ENCODE peak calls at places on chromosomes 12 and 14, in five cellular contexts. V is GM12865; Y is HAP-1; R is fibroblast of mammary gland; H is stimulated activated CD4-positive, alpha-beta T cell treated with anti-CD3 and anti-CD28 coated beads, TNF-alpha, amount 100 ng/mL, for 4 hours. I is an unnamed sample.

GRCh38 chr14:22541721-22542120 is 47.3 kb downstream of the DAD1 start:
- DNase-seq in V (no peak), Y (no peak), R (no peak), H (no peak), I (no peak)

GRCh38 chr14:67643671-67644070 is 24.0 kb downstream of the ARG2 start:
- DNase-seq in V (no peak), Y (no peak), R (no peak), H (no peak), I (no peak)

GRCh38 chr12:112419269-112420133 is 754 bp downstream of the PTPN11 start:
- DNase-seq in V (peak; percentile 29), Y (no peak), R (peak; percentile 78), H (peak; percentile 10), I (peak; percentile 85)

GRCh38 chr12:94304566-94305061 is 155.1 kb downstream of the CEP83 start:
- DNase-seq in V (no peak), Y (no peak), R (no peak), H (no peak), I (peak; percentile 88)

GRCh38 chr12:12008232-12008850 is 62.4 kb upstream of the BCL2L14 start:
- DNase-seq in V (peak; percentile 74), Y (no peak), R (no peak), H (no peak), I (peak; percentile 41)

GRCh38 chr12:47328831-47329545 is 249.2 kb upstream of the AMIGO2 start:
- DNase-seq in V (no peak), Y (no peak), R (peak; percentile 41), H (no peak), I (no peak)

GRCh38 chr12:106758349-106758951 is 16.0 kb upstream of the RIC8B start:
- DNase-seq in V (no peak), Y (no peak), R (no peak), H (no peak), I (no peak)

GRCh38 chr12:5789469-5789968 is 155.5 kb downstream of the ANO2 start:
- DNase-seq in V (no peak), Y (no peak), R (no peak), H (no peak), I (no peak)

GRCh38 chr14:104665663-104666522 is 23.5 kb upstream of the INF2 start:
- DNase-seq in V (no peak), Y (no peak), R (no peak), H (no peak), I (peak; percentile 54)

GRCh38 chr12:39010406-39010805 is 105.0 kb upstream of the CPNE8 start:
- DNase-seq in V (no peak), Y (no peak), R (no peak), H (no peak), I (no peak)

GRCh38 chr12:119479121-119479561 is 114.4 kb upstream of the TMEM233 start:
- DNase-seq in V (peak; percentile 3), Y (no peak), R (no peak), H (no peak), I (no peak)

GRCh38 chr14:96663491-96664067 is 133.6 kb upstream of the VRK1 start:
- DNase-seq in V (no peak), Y (no peak), R (no peak), H (no peak), I (no peak)

GRCh38 chr14:96264850-96265249 is 8.8 kb downstream of the BDKRB1 start:
- DNase-seq in V (no peak), Y (no peak), R (peak; percentile 65), H (no peak), I (peak; percentile 60)

GRCh38 chr14:26598081-26598671 is 343 bp upstream of the NOVA1 start:
- DNase-seq in V (no peak), Y (peak; percentile 92), R (peak; percentile 94), H (no peak), I (peak; percentile 95)

GRCh38 chr14:77181603-77182437 is at the start of gene TMEM63C:
- DNase-seq in V (peak; percentile 56), Y (peak; percentile 96), R (no peak), H (peak; percentile 32), I (peak; percentile 99)

GRCh38 chr12:58860050-58860787 is 60.1 kb downstream of the LRIG3 start:
- DNase-seq in V (no peak), Y (no peak), R (no peak), H (no peak), I (no peak)

GRCh38 chr14:105999361-106000028 is 473.1 kb downstream of the TMEM121 start:
- DNase-seq in V (peak; percentile 94), Y (no peak), R (peak; percentile 41), H (no peak), I (peak; percentile 43)

GRCh38 chr12:93419388-93420034 is 22.2 kb downstream of the UBE2N start:
- DNase-seq in V (peak; percentile 63), Y (peak; percentile 57), R (peak; percentile 76), H (no peak), I (peak; percentile 69)

GRCh38 chr12:15719230-15719629 is 70.0 kb downstream of the EPS8 start:
- DNase-seq in V (no peak), Y (no peak), R (peak; percentile 42), H (no peak), I (no peak)

GRCh38 chr14:84520711-84521338 is 1009.1 kb upstream of the FLRT2 start:
- DNase-seq in V (no peak), Y (no peak), R (no peak), H (no peak), I (no peak)

GRCh38 chr14:93456356-93456755 is 25.6 kb downstream of the UNC79 start:
- DNase-seq in V (no peak), Y (no peak), R (no peak), H (no peak), I (no peak)

GRCh38 chr14:31420013-31420318 is 384 bp downstream of the HEATR5A start:
- DNase-seq in V (peak; percentile 39), Y (no peak), R (no peak), H (no peak), I (peak; percentile 77)

GRCh38 chr14:39268393-39268792 is 34.7 kb downstream of the MIA2 start:
- DNase-seq in V (peak; percentile 24), Y (peak; percentile 31), R (peak; percentile 32), H (no peak), I (no peak)

GRCh38 chr12:93748672-93749403 is 71.7 kb downstream of the CRADD start:
- DNase-seq in V (no peak), Y (no peak), R (no peak), H (no peak), I (no peak)

GRCh38 chr12:54232790-54233189 is 44.0 kb upstream of the SMUG1 start:
- DNase-seq in V (no peak), Y (no peak), R (peak; percentile 77), H (no peak), I (peak; percentile 81)

GRCh38 chr12:71980543-71980942 is 41.9 kb downstream of the TPH2 start:
- DNase-seq in V (no peak), Y (no peak), R (no peak), H (no peak), I (no peak)

GRCh38 chr12:51938744-51939143 is 12.8 kb upstream of the ACVR1B start:
- DNase-seq in V (no peak), Y (no peak), R (no peak), H (no peak), I (no peak)

GRCh38 chr12:46224401-46224800 is 44.4 kb downstream of the SLC38A1 start:
- DNase-seq in V (no peak), Y (no peak), R (peak; percentile 85), H (no peak), I (no peak)

GRCh38 chr12:89383235-89384049 is 31.1 kb upstream of the DUSP6 start:
- DNase-seq in V (no peak), Y (no peak), R (peak; percentile 84), H (no peak), I (no peak)

GRCh38 chr14:91008759-91009409 is 51.6 kb downstream of the RPS6KA5 start:
- DNase-seq in V (no peak), Y (no peak), R (peak; percentile 2), H (no peak), I (no peak)

GRCh38 chr12:112879191-112879705 is 27.5 kb upstream of the OAS1 start:
- DNase-seq in V (no peak), Y (no peak), R (no peak), H (no peak), I (no peak)